ENCODE peak calls at places on chromosomes 4 and X, in eight cellular contexts. S is Peyer's patch, K is BJ, J is cardiac fibroblast, I is AG04450, B is HCT116, U is skeletal muscle cell, R is OCI-LY7. G is an unnamed sample.

GRCh38 chr4:64899563-64899962 is 490.3 kb upstream of the TECRL start:
- DNase-seq in S (no peak), K (no peak), J (no peak), I (no peak), B (no peak), U (no peak), R (no peak), G (no peak)

GRCh38 chr4:98784947-98785693 is 126.7 kb upstream of the TSPAN5 start:
- DNase-seq in S (no peak), K (no peak), J (no peak), I (no peak), B (no peak), U (no peak), R (no peak), G (no peak)

GRCh38 chrX:53263597-53264094 is 17.7 kb downstream of the IQSEC2 start:
- DNase-seq in S (peak), K (no peak), J (peak), I (no peak), B (peak), U (no peak), R (no peak), G (peak)

GRCh38 chrX:107673933-107674479 is 45.7 kb downstream of the PRPS1 start:
- DNase-seq in S (peak), K (no peak), J (peak), I (no peak), B (no peak), U (peak), R (peak), G (peak)

GRCh38 chrX:41001327-41001726 is 83.9 kb upstream of the USP9X start:
- DNase-seq in S (no peak), K (no peak), J (no peak), I (no peak), B (no peak), U (no peak), R (no peak), G (no peak)

GRCh38 chr4:45987858-45988257 is 136.0 kb downstream of the GABRG1 start:
- DNase-seq in S (no peak), K (no peak), J (no peak), I (no peak), B (no peak), U (no peak), R (no peak), G (no peak)

GRCh38 chr4:95255396-95256107 is 293.2 kb downstream of the UNC5C start:
- DNase-seq in S (no peak), K (no peak), J (peak), I (peak), B (no peak), U (peak), R (no peak), G (no peak)

GRCh38 chr4:7365472-7366179 is 69.1 kb downstream of the PSAPL1 start:
- DNase-seq in S (no peak), K (no peak), J (no peak), I (no peak), B (no peak), U (no peak), R (no peak), G (no peak)

GRCh38 chr4:182294436-182294835 is 51.2 kb downstream of the TENM3 start:
- DNase-seq in S (no peak), K (no peak), J (peak), I (no peak), B (no peak), U (no peak), R (no peak), G (no peak)

GRCh38 chr4:181528570-181529184 is 714.5 kb upstream of the TENM3 start:
- DNase-seq in S (peak), K (no peak), J (peak), I (peak), B (peak), U (no peak), R (peak), G (peak)

DNA sequence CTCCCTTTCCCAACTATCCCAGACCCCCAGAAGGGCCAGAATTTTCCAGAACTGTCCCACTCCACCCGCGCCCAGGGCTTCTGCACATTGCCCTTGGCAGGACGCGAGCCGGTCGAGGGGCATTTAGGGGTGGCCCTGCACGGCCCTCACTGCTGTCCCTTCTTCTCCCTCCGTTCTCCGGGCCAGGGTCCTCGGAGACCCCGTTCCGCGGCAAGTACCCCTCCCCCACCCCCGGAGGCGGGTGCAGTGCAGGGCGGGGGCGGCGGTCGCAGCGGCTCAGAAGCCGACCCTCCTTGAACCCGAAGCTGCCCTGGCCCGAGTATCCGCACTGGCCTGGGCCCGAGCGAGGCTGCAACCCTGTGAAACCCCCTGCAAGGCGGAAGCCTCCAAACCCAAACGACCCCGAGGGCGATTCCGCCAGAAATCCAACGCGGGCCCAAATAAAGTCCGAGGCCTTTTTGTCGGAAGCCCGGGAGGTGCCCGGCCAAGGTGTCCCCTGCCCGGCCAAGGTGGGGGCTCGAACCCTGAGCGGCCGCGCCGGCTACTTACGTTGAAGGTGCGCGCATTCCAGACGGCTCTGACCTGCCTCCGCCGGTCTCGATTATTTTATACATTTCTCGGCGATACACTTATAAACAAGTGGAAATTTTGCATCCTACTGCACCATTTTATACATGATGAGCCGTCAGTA is 53.2 kb upstream of the TMEM33 start:
- DNase-seq in S (no peak), K (no peak), J (no peak), I (no peak), B (no peak), U (no peak), R (no peak), G (no peak)
- H3K4me3 ChIP-seq in S (peak), K (no peak), J (peak), I (no peak), B (no peak), U (peak), R (no peak), G (no peak)

GRCh38 chrX:153440556-153441135 is 5.2 kb downstream of the TREX2 start:
- DNase-seq in S (no peak), K (no peak), J (no peak), I (no peak), B (no peak), U (no peak), R (no peak), G (no peak)
- H3K4me3 ChIP-seq in S (no peak), K (no peak), J (no peak), I (no peak), B (no peak), U (no peak), R (no peak), G (no peak)

DNA sequence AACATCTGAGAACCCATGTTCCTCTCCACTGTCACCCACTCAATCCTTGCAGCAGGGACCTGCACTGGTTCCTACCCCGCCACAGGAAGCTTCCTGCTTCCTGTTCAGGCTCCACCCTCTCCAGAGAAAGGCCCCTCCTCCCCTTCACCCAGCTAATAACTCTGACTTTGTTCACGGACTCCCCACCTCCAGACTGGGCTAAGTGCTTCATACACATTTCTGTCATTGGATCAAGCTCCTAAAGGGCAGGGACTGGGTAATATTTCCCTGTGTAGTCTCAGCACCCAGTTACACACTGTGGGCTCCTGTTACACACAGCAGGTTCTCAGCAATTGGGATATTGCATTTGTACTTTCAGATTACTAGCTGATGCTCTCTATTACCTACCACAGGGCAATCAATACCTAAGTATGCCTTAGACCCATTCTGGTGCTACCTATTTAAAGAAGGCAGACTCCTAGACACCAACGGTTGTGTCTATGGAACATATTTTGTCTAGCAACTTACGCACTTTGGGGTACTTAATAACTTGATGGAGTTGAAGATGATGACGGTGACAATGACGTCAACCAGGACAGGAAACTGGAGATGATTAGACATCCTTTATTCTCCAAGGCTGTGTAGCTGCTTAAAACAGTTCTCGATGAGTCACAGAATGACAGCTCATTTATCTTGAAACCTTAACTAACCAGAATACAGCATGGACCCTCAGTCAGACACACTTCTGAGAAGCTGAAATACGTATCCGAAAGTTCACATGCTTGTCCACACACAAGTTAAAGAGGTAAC is 58.1 kb downstream of the MAML3 start:
- DNase-seq in S (peak), K (no peak), J (peak), I (peak), B (peak), U (peak), R (peak), G (peak)
- H3K4me3 ChIP-seq in S (no peak), K (no peak), J (no peak), I (no peak), B (no peak), U (no peak), R (no peak), G (peak)

GRCh38 chr4:90030202-90030601 is 97.0 kb upstream of the CCSER1 start:
- DNase-seq in S (no peak), K (no peak), J (no peak), I (no peak), B (no peak), U (no peak), R (no peak), G (no peak)
- H3K4me3 ChIP-seq in S (no peak), K (no peak), J (no peak), I (no peak), B (no peak), U (no peak), R (no peak), G (no peak)

DNA sequence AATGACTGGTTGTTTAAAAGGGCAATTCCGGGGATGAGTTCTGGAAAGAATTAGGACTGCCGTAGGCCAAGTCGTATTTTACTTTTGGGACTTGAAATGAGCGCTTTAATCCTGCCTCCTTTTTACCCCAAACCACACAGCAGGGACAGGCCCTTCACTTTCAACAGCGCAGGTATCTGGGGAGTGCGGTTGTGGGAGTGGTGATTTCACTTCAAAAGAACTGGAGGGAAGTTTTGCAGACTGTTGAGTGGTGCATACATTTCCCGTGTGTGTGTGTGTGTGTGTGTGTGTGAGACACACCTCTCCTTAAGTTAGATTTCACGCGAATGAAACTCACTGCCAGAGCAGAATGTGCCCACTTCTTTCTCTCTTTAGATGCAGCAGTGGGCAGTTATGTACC is 2.8 kb downstream of the NHS start:
- DNase-seq in S (no peak), K (no peak), J (no peak), I (no peak), B (no peak), U (no peak), R (no peak), G (no peak)
- H3K4me3 ChIP-seq in S (no peak), K (peak), J (no peak), I (peak), B (peak), U (no peak), R (no peak), G (no peak)

GRCh38 chr4:141711211-141711610 is 74.8 kb downstream of the IL15 start:
- DNase-seq in S (no peak), K (no peak), J (peak), I (no peak), B (no peak), U (no peak), R (no peak), G (peak)

GRCh38 chr4:141719585-141719984 is 83.2 kb downstream of the IL15 start:
- DNase-seq in S (no peak), K (no peak), J (no peak), I (no peak), B (no peak), U (no peak), R (no peak), G (no peak)

GRCh38 chr4:141713185-141713584 is 76.8 kb downstream of the IL15 start:
- DNase-seq in S (no peak), K (no peak), J (no peak), I (no peak), B (no peak), U (no peak), R (no peak), G (no peak)

GRCh38 chr4:141713771-141714445 is 77.5 kb downstream of the IL15 start:
- DNase-seq in S (no peak), K (no peak), J (peak), I (no peak), B (peak), U (peak), R (no peak), G (no peak)
- H3K4me3 ChIP-seq in S (no peak), K (no peak), J (no peak), I (no peak), B (no peak), U (no peak), R (no peak), G (no peak)

GRCh38 chr4:15381806-15382338 is 46.0 kb upstream of the C1QTNF7 start:
- DNase-seq in S (no peak), K (no peak), J (no peak), I (no peak), B (no peak), U (no peak), R (no peak), G (no peak)
- H3K4me3 ChIP-seq in S (no peak), K (no peak), J (no peak), I (no peak), B (no peak), U (no peak), R (no peak), G (no peak)